ENCODE peak calls at places on chromosomes 12 and 14, in nine cellular contexts. T is Peyer's patch, K is ovary, F is A549, N is adrenal gland, H is HCT116, C is sigmoid colon, J is uterus, D is testis. M is an unnamed sample. For H3K4me1, the result is how much of the 10 kb centered on the place peaks cover.

GRCh38 chr14:98704441-98704840 is 567.6 kb downstream of the BCL11B start:
- DNase-seq in F (no peak), H (no peak), D (no peak), T (peak), K (no peak), J (no peak), C (no peak), N (no peak), M (no peak)

GRCh38 chr12:51391047-51391837 is at the start of gene GALNT6:
- DNase-seq in T (peak), J (no peak), D (no peak), F (peak), C (no peak), N (peak), H (no peak), K (no peak), M (peak)

GRCh38 chr12:105748806-105749600 is 389.8 kb downstream of the NUAK1 start:
- DNase-seq in H (no peak), T (no peak), F (no peak), J (peak), C (no peak), D (peak), K (peak), N (peak), M (no peak)

GRCh38 chr12:128797119-128798118 is 26.3 kb downstream of the SLC15A4 start:
- DNase-seq in F (no peak), T (peak), D (peak), N (no peak), J (no peak), K (no peak), C (peak), H (no peak), M (no peak)

GRCh38 chr12:81450920-81451739 is 308.0 kb downstream of the PPFIA2 start:
- DNase-seq in N (no peak), C (no peak), H (peak), F (peak), D (peak), T (no peak), K (no peak), J (no peak), M (no peak)

GRCh38 chr14:59582161-59582560 is 5.5 kb upstream of the CCDC175 start:
- DNase-seq in J (no peak), K (no peak), C (no peak), N (no peak), H (no peak), F (no peak), D (no peak), T (no peak), M (no peak)

GRCh38 chr12:55637467-55637866 is 775 bp downstream of the OR10P1 start:
- DNase-seq in H (no peak), K (no peak), T (no peak), D (no peak), F (no peak), C (no peak), J (no peak), N (no peak), M (no peak)

GRCh38 chr12:110565919-110566871 is 16.9 kb downstream of the PPTC7 start:
- DNase-seq in H (no peak), C (no peak), F (no peak), D (peak), T (no peak), N (no peak), J (no peak), K (no peak), M (no peak)

GRCh38 chr12:53048780-53049401 is 974 bp upstream of the TNS2 start:
- DNase-seq in F (no peak), N (peak), D (peak), H (no peak), J (peak), C (peak), K (peak), T (peak), M (peak)
- H3K4me3 ChIP-seq in F (peak), N (no peak), D (peak), H (peak), J (peak), C (peak), K (peak), T (peak), M (peak)

GRCh38 chr14:53003776-53004175 is 52.9 kb upstream of the FERMT2 start:
- DNase-seq in H (no peak), T (no peak), F (no peak), C (no peak), D (no peak), J (no peak), K (no peak), N (no peak), M (no peak)

GRCh38 chr14:53001787-53002378 is 51.0 kb upstream of the FERMT2 start:
- DNase-seq in N (no peak), K (no peak), J (no peak), H (no peak), F (no peak), C (no peak), D (no peak), T (no peak), M (no peak)

GRCh38 chr14:53002576-53002975 is 51.7 kb upstream of the FERMT2 start:
- DNase-seq in K (no peak), C (no peak), H (no peak), N (no peak), F (no peak), D (peak), T (no peak), J (no peak), M (no peak)

GRCh38 chr14:53006931-53007330 is 56.1 kb upstream of the FERMT2 start:
- DNase-seq in T (no peak), F (no peak), N (no peak), H (no peak), J (no peak), K (no peak), C (no peak), D (no peak), M (no peak)

DNA sequence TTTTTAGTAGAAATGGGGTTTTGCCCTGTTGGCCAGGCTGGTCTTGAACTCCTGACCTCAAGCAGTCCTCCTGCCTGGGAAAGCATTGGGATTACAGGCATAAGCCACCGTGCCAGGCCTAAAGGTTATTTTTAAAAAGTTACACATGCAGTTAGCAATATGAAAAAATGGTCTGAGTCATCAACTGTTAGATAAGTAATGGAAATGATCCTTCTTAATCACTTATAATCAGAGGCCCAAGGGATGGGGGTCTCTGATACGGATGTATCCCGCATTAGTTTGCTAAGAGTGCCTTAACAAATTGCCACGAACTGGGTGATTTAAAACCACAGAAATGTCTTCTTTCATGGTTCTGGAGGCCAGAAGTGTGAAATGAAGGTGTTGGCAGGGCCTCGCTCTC is 54.1 kb upstream of the FERMT2 start:
- DNase-seq in J (no peak), F (no peak), C (no peak), N (no peak), K (no peak), T (no peak), D (no peak), H (no peak), M (no peak)
- H3K4me1 ChIP-seq in J (under half), F (under half), C (under half), N (under half), K (under half), T (under half), D (under half), H (under half), M (under half)

GRCh38 chr14:23354990-23355389 is 2.3 kb upstream of the SLC22A17 start:
- DNase-seq in T (peak), K (no peak), N (peak), J (no peak), F (no peak), H (no peak), C (no peak), D (no peak), M (no peak)

GRCh38 chr14:23353433-23353780 is 720 bp upstream of the SLC22A17 start:
- DNase-seq in K (no peak), C (no peak), D (no peak), N (peak), T (peak), F (no peak), J (no peak), H (no peak), M (no peak)

GRCh38 chr14:23356036-23356435 is 3.3 kb upstream of the SLC22A17 start:
- DNase-seq in J (no peak), D (no peak), H (no peak), K (no peak), N (peak), C (no peak), T (peak), F (no peak), M (no peak)

GRCh38 chr14:23351681-23352505 is 794 bp downstream of the SLC22A17 start:
- DNase-seq in T (peak), K (peak), H (no peak), J (no peak), C (no peak), N (peak), F (no peak), D (no peak), M (no peak)

DNA sequence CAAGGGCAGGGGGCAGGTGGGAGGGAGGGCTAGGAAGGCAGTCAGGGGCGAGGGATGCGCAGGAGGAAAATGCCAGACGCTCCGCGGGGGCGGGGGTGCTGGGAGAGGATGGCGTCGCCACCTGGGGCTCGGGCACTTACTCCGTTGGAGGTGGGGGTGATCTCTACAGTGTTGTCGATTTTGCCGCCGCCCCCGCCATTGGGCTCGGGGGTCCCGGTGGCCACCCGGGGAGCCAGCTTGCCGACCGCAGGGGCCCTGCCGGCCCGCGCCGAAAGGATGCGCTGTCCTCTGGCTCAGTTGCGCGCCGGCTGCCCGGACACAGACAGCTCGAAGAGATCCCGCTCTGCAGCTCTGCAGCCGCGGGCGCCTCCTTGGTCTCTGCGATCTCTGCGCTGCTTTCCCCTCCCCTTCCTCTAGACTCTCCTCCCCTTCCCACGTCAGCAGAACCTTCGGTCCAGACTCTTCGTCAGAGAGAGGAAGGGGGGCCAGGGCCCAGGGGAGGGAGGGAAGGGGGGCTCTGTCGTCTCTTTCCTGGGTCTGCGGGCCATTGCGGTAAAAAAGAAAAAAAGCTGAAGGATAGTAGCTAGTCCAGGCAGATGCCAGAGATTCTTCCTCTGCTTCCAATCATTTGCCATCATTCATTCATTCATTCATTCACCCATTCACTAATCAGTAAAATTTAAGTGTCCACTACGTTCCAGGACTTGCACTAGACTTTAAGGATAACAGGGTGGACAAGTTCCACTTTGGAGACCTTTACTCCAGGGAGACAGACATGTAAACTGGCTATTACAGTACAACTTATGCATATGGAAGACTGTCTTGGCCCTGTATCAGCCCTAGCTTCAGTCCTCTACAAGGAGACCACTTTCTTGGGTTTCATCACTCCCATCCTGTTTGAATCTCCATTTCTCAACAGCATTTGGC is at the start of gene SLC22A17:
- DNase-seq in F (peak), J (peak), K (peak), H (peak), C (peak), N (peak), D (peak), T (peak), M (peak)
- TF ChIP-seq POLR2A in F (peak), J (peak), K (peak), H (no peak), C (peak), N (peak), D (peak), T (no peak), M (no peak)

GRCh38 chr12:113208041-113208934 is 13.0 kb upstream of the TPCN1 start:
- DNase-seq in C (peak), J (no peak), K (no peak), D (no peak), T (peak), F (no peak), N (peak), H (no peak), M (peak)
- H3K4me3 ChIP-seq in C (no peak), J (no peak), K (no peak), D (no peak), T (no peak), F (no peak), N (no peak), H (no peak), M (no peak)

GRCh38 chr14:49617846-49618519 is 2.4 kb downstream of the RPL36AL start:
- DNase-seq in H (no peak), T (no peak), K (no peak), C (no peak), N (no peak), J (no peak), D (no peak), F (no peak), M (no peak)
- H3K4me1 ChIP-seq in H (under half), T (under half), K (under half), C (under half), N (under half), J (under half), D (under half), F (under half), M (under half)

GRCh38 chr12:122888232-122888752 is 7.6 kb downstream of the VPS37B start:
- DNase-seq in T (peak), H (peak), D (peak), N (peak), C (no peak), F (peak), J (no peak), K (no peak), M (peak)
- TF ChIP-seq POLR2A in T (peak), H (no peak), D (no peak), N (peak), C (no peak), F (no peak), J (peak), K (no peak), M (peak)

GRCh38 chr12:79934309-79935020 is 432 bp downstream of the PPP1R12A start:
- DNase-seq in K (peak), H (no peak), J (peak), C (peak), F (peak), N (no peak), T (no peak), D (peak), M (peak)

GRCh38 chr12:79933580-79934264 is 1.2 kb downstream of the PPP1R12A start:
- DNase-seq in N (no peak), T (peak), F (no peak), K (no peak), C (no peak), D (peak), H (no peak), J (no peak), M (no peak)

GRCh38 chr12:79935021-79935623 is at the start of gene PPP1R12A:
- DNase-seq in C (peak), N (peak), D (peak), F (peak), T (peak), J (peak), K (peak), H (peak), M (peak)

GRCh38 chr12:79933043-79933442 is 1.9 kb downstream of the PPP1R12A start:
- DNase-seq in N (no peak), K (no peak), C (no peak), F (no peak), T (no peak), D (no peak), J (no peak), H (no peak), M (no peak)

GRCh38 chr12:79932393-79932792 is 2.5 kb downstream of the PPP1R12A start:
- DNase-seq in K (no peak), F (no peak), J (no peak), D (no peak), T (no peak), N (no peak), C (no peak), H (no peak), M (no peak)
- H3K4me3 ChIP-seq in K (peak), F (peak), J (peak), D (no peak), T (no peak), N (no peak), C (peak), H (no peak), M (peak)

GRCh38 chr14:69049675-69050074 is 70.6 kb upstream of the ACTN1 start:
- DNase-seq in T (no peak), C (peak), N (peak), K (no peak), F (no peak), J (peak), H (no peak), D (peak), M (no peak)
- H3K4me1 ChIP-seq in T (under half), C (under half), N (half or more), K (under half), F (under half), J (under half), H (under half), D (half or more), M (half or more)

GRCh38 chr12:108713471-108713870 is 17.8 kb downstream of the CORO1C start:
- DNase-seq in F (no peak), D (no peak), K (no peak), C (no peak), N (peak), T (no peak), H (no peak), J (no peak), M (no peak)

GRCh38 chr12:108712925-108713203 is 18.5 kb downstream of the CORO1C start:
- DNase-seq in N (no peak), C (no peak), T (no peak), K (no peak), J (no peak), H (no peak), D (no peak), F (no peak), M (no peak)

GRCh38 chr12:108714866-108715265 is 16.5 kb downstream of the CORO1C start:
- DNase-seq in H (no peak), F (no peak), K (no peak), T (no peak), D (no peak), C (no peak), N (no peak), J (no peak), M (no peak)

GRCh38 chr12:108720757-108721514 is 10.4 kb downstream of the CORO1C start:
- DNase-seq in J (no peak), K (no peak), T (no peak), C (no peak), D (no peak), H (no peak), N (no peak), F (no peak), M (no peak)

DNA sequence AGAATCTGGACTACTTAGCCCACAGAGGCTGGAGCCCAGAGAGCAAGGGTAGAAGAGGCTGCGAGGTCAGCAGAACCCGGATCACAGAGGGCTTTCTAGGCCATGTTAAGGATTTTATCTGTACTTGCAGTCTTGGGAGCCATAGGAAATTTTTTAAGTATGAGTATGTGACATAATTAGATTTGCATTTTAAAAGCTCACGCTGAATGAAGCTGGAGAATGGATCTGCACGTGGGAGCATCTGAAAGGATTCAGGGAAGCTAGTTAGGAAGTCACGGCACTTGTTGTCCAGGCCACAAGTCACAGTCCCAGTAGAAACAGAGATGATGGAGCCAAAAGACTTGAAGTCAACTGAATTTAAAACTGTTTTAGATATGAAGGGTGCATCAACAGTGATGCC is 14.1 kb downstream of the CORO1C start:
- DNase-seq in T (no peak), N (no peak), J (no peak), K (no peak), H (no peak), C (no peak), F (no peak), D (no peak), M (no peak)
- TF ChIP-seq POLR2A in T (no peak), N (no peak), J (no peak), K (no peak), H (no peak), C (no peak), F (no peak), D (no peak), M (no peak)

DNA sequence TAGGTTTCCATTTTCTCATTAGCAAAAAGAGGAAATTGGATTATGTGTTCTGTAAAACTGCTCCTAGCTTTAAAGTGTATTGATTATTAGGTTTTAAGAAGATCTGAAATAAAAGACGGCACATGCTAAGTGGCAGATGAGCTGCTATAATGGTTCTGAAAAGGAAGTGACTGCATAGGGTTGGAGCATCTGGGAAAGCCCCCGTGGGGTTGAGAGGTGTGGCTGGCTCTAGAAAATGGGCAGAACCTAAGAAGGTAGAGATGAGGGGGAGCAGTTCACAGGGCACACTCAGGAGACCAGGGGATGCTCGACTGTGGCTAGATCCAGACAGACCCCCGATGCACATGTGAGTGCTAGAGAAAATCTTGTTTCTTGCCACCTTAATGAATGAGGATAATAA is 1.9 kb downstream of the IFNG-AS1 start:
- DNase-seq in K (no peak), T (peak), D (no peak), N (no peak), H (no peak), J (no peak), C (no peak), F (no peak), M (no peak)
- H3K4me3 ChIP-seq in K (no peak), T (no peak), D (no peak), N (no peak), H (no peak), J (no peak), C (no peak), F (no peak), M (no peak)

M was measured in stomach.